ENCODE peak calls at places on chromosomes 7 and 10, in six cellular contexts. One of them, this sample, is unnamed.

GRCh38 chr7:40918701-40919271 is 784.0 kb downstream of the SUGCT start:
- DNase-seq in germinal center: no peak
- DNase-seq in endothelial cell: no peak
- DNase-seq in EH: peak; percentile 93
- DNase-seq in HFFc6: peak; percentile 74
- DNase-seq in GM19239: no peak
- DNase-seq in this sample: no peak

GRCh38 chr10:88932539-88933256 is 19.9 kb downstream of the ACTA2 start:
- DNase-seq in HFFc6: peak; percentile 93
- DNase-seq in EH: peak; percentile 94
- DNase-seq in GM19239: peak; percentile 21
- DNase-seq in germinal center: peak; percentile 59
- DNase-seq in endothelial cell: peak; percentile 23
- DNase-seq in this sample: peak; percentile 71

GRCh38 chr10:13912111-13912510 is 325.3 kb downstream of the PRPF18 start:
- DNase-seq in EH: no peak
- DNase-seq in endothelial cell: no peak
- DNase-seq in germinal center: no peak
- DNase-seq in HFFc6: no peak
- DNase-seq in GM19239: no peak
- DNase-seq in this sample: no peak

GRCh38 chr7:150620061-150620460 is 12.1 kb downstream of the GIMAP6 start:
- DNase-seq in GM19239: no peak
- DNase-seq in germinal center: no peak
- DNase-seq in EH: no peak
- DNase-seq in HFFc6: no peak
- DNase-seq in endothelial cell: no peak
- DNase-seq in this sample: no peak

GRCh38 chr10:804191-804781 is 114.8 kb upstream of the DIP2C start:
- DNase-seq in germinal center: no peak
- DNase-seq in EH: no peak
- DNase-seq in endothelial cell: no peak
- DNase-seq in HFFc6: no peak
- DNase-seq in GM19239: no peak
- DNase-seq in this sample: no peak

GRCh38 chr7:40570218-40570617 is 435.4 kb downstream of the SUGCT start:
- DNase-seq in endothelial cell: no peak
- DNase-seq in GM19239: no peak
- DNase-seq in HFFc6: no peak
- DNase-seq in germinal center: no peak
- DNase-seq in EH: peak; percentile 69
- DNase-seq in this sample: no peak

GRCh38 chr7:100687740-100688592 is 6.1 kb downstream of the GIGYF1 start:
- DNase-seq in germinal center: no peak
- DNase-seq in GM19239: no peak
- DNase-seq in endothelial cell: no peak
- DNase-seq in HFFc6: peak; percentile 52
- DNase-seq in EH: peak; percentile 35
- DNase-seq in this sample: no peak

GRCh38 chr7:106425017-106425719 is 140.4 kb upstream of the NAMPT start:
- DNase-seq in germinal center: peak; percentile 49
- DNase-seq in GM19239: peak; percentile 40
- DNase-seq in HFFc6: peak; percentile 96
- DNase-seq in endothelial cell: no peak
- DNase-seq in EH: peak; percentile 99
- DNase-seq in this sample: no peak

GRCh38 chr10:59557052-59557451 is 152.6 kb downstream of the SLC16A9 start:
- DNase-seq in germinal center: no peak
- DNase-seq in endothelial cell: no peak
- DNase-seq in EH: no peak
- DNase-seq in HFFc6: no peak
- DNase-seq in GM19239: no peak
- DNase-seq in this sample: peak; percentile 16

GRCh38 chr10:11553773-11554381 is 57.6 kb downstream of the USP6NL start:
- DNase-seq in germinal center: peak; percentile 40
- DNase-seq in endothelial cell: no peak
- DNase-seq in GM19239: peak; percentile 21
- DNase-seq in HFFc6: no peak
- DNase-seq in EH: no peak
- DNase-seq in this sample: no peak

GRCh38 chr7:81525901-81526300 is 243.9 kb downstream of the HGF start:
- DNase-seq in germinal center: no peak
- DNase-seq in EH: peak; percentile 12
- DNase-seq in HFFc6: no peak
- DNase-seq in endothelial cell: no peak
- DNase-seq in GM19239: no peak
- DNase-seq in this sample: no peak

GRCh38 chr7:39357648-39358047 is 208.6 kb upstream of the YAE1 start:
- DNase-seq in GM19239: no peak
- DNase-seq in endothelial cell: peak; percentile 51
- DNase-seq in HFFc6: no peak
- DNase-seq in germinal center: no peak
- DNase-seq in EH: no peak
- DNase-seq in this sample: peak; percentile 48

GRCh38 chr7:101970047-101970585 is 152.7 kb downstream of the CUX1 start:
- DNase-seq in HFFc6: no peak
- DNase-seq in endothelial cell: no peak
- DNase-seq in germinal center: no peak
- DNase-seq in GM19239: no peak
- DNase-seq in EH: no peak
- DNase-seq in this sample: no peak

GRCh38 chr10:120457431-120458172 is 575 bp downstream of the PLPP4 start:
- DNase-seq in endothelial cell: no peak
- DNase-seq in GM19239: no peak
- DNase-seq in EH: no peak
- DNase-seq in germinal center: no peak
- DNase-seq in HFFc6: no peak
- DNase-seq in this sample: no peak

GRCh38 chr7:29345590-29345989 is 151.0 kb downstream of the CHN2 start:
- DNase-seq in HFFc6: no peak
- DNase-seq in EH: peak; percentile 5
- DNase-seq in endothelial cell: peak; percentile 55
- DNase-seq in germinal center: no peak
- DNase-seq in GM19239: no peak
- DNase-seq in this sample: peak; percentile 16

GRCh38 chr10:22618081-22618785 is 96.1 kb downstream of the PIP4K2A start:
- DNase-seq in HFFc6: peak; percentile 85
- DNase-seq in EH: peak; percentile 93
- DNase-seq in endothelial cell: no peak
- DNase-seq in GM19239: no peak
- DNase-seq in germinal center: no peak
- DNase-seq in this sample: no peak